ENCODE peak calls at places on chromosomes 4 and X, in six cellular contexts. T, I, H, F, P and R are unnamed samples.
A peak's percentile ranks its signal among the peaks of the same experiment; 100 is the strongest.

GRCh38 chr4:148980782-148981181 is 538.6 kb upstream of the NR3C2 start:
- DNase-seq in T (no peak), I (no peak), H (no peak), F (no peak), P (no peak), R (peak; percentile 48)

GRCh38 chr4:55406545-55406944 is 10.8 kb downstream of the TMEM165 start:
- DNase-seq in T (no peak), I (no peak), H (no peak), F (no peak), P (no peak), R (no peak)

GRCh38 chr4:177107288-177107901 is 202.3 kb upstream of the NEIL3 start:
- DNase-seq in T (no peak), I (peak; percentile 38), H (no peak), F (no peak), P (no peak), R (no peak)

GRCh38 chr4:23320881-23321612 is 568.8 kb downstream of the PPARGC1A start:
- DNase-seq in T (no peak), I (no peak), H (no peak), F (no peak), P (peak; percentile 51), R (peak; percentile 13)

GRCh38 chr4:107719211-107719926 is 665 bp downstream of the PAPSS1 start:
- DNase-seq in T (no peak), I (no peak), H (no peak), F (no peak), P (no peak), R (peak; percentile 70)

GRCh38 chr4:70895846-70896435 is 6.2 kb upstream of the MOB1B start:
- DNase-seq in T (no peak), I (no peak), H (no peak), F (no peak), P (no peak), R (peak; percentile 15)

GRCh38 chrX:24506082-24506481 is 41.0 kb downstream of the PDK3 start:
- DNase-seq in T (peak; percentile 40), I (peak; percentile 26), H (no peak), F (no peak), P (no peak), R (peak; percentile 38)

GRCh38 chrX:46376246-46376885 is 168.9 kb downstream of the ZNF674 start:
- DNase-seq in T (peak; percentile 84), I (peak; percentile 19), H (no peak), F (no peak), P (peak; percentile 36), R (peak; percentile 77)

GRCh38 chr4:180674629-180675367 is 1568.4 kb upstream of the TENM3 start:
- DNase-seq in T (no peak), I (no peak), H (no peak), F (no peak), P (no peak), R (no peak)

GRCh38 chr4:68077737-68078136 is 51.9 kb downstream of the TMPRSS11F start:
- DNase-seq in T (no peak), I (no peak), H (no peak), F (no peak), P (no peak), R (no peak)

GRCh38 chrX:152635941-152636340 is 1.8 kb upstream of the GABRQ start:
- DNase-seq in T (peak; percentile 79), I (no peak), H (no peak), F (no peak), P (peak; percentile 67), R (peak; percentile 71)

GRCh38 chr4:112140536-112140935 is 4.7 kb upstream of the FAM241A start:
- DNase-seq in T (no peak), I (no peak), H (no peak), F (no peak), P (no peak), R (no peak)

GRCh38 chr4:104967034-104967401 is 179.7 kb upstream of the TET2 start:
- DNase-seq in T (peak; percentile 27), I (no peak), H (no peak), F (no peak), P (peak; percentile 20), R (no peak)

GRCh38 chr4:81421346-81422218 is 50.1 kb downstream of the RASGEF1B start:
- DNase-seq in T (peak; percentile 80), I (no peak), H (no peak), F (no peak), P (peak; percentile 69), R (peak; percentile 54)

GRCh38 chr4:7286798-7287197 is 94.5 kb downstream of the SORCS2 start:
- DNase-seq in T (no peak), I (no peak), H (no peak), F (no peak), P (no peak), R (no peak)

GRCh38 chr4:28247805-28248204 is 1387.2 kb downstream of the STIM2 start:
- DNase-seq in T (no peak), I (no peak), H (no peak), F (no peak), P (no peak), R (no peak)

GRCh38 chr4:17657849-17658248 is 43.4 kb downstream of the MED28 start:
- DNase-seq in T (no peak), I (no peak), H (no peak), F (no peak), P (no peak), R (no peak)

GRCh38 chr4:139889194-139889762 is 223.7 kb downstream of the MGST2 start:
- DNase-seq in T (peak; percentile 84), I (no peak), H (no peak), F (no peak), P (no peak), R (no peak)

GRCh38 chrX:24372021-24372763 is 11.8 kb downstream of the SUPT20HL1 start:
- DNase-seq in T (peak; percentile 52), I (no peak), H (no peak), F (no peak), P (no peak), R (no peak)

GRCh38 chrX:45191383-45191782 is 9.3 kb downstream of the DIPK2B start:
- DNase-seq in T (no peak), I (no peak), H (no peak), F (no peak), P (no peak), R (no peak)

GRCh38 chr4:174437324-174437723 is 85.0 kb downstream of the HPGD start:
- DNase-seq in T (no peak), I (peak; percentile 52), H (no peak), F (no peak), P (no peak), R (peak; percentile 52)

GRCh38 chrX:14832151-14832550 is 40.7 kb downstream of the FANCB start:
- DNase-seq in T (peak; percentile 8), I (peak; percentile 22), H (no peak), F (no peak), P (no peak), R (peak; percentile 50)

GRCh38 chrX:580020-580419 is 50.6 kb upstream of the SHOX start:
- DNase-seq in T (no peak), I (no peak), H (no peak), F (no peak), P (no peak), R (no peak)

GRCh38 chr4:5378002-5378401 is 326.7 kb downstream of the STK32B start:
- DNase-seq in T (no peak), I (no peak), H (no peak), F (no peak), P (no peak), R (peak; percentile 13)

GRCh38 chr4:4386296-4386735 is 586 bp upstream of the NSG1 start:
- DNase-seq in T (no peak), I (no peak), H (no peak), F (peak; percentile 75), P (peak; percentile 48), R (peak; percentile 48)

GRCh38 chr4:108854781-108855180 is 91.9 kb upstream of the ETNPPL start:
- DNase-seq in T (no peak), I (peak; percentile 25), H (no peak), F (no peak), P (no peak), R (no peak)

GRCh38 chr4:123709336-123709735 is 312.7 kb downstream of the SPRY1 start:
- DNase-seq in T (peak; percentile 10), I (no peak), H (no peak), F (no peak), P (no peak), R (no peak)

GRCh38 chr4:109875106-109875505 is 27.2 kb downstream of the LRIT3 start:
- DNase-seq in T (no peak), I (no peak), H (no peak), F (no peak), P (no peak), R (no peak)